ENCODE peak calls at places on chromosomes 4 and X, in four cellular contexts. One of them, this sample, is unnamed.

GRCh38 chr4:170047774-170048354 is 21.7 kb upstream of the MFAP3L start:
- DNase-seq in upper lobe of right lung: no peak
- DNase-seq in brain microvascular endothelial cell: peak
- DNase-seq in fibroblast of pulmonary artery: peak
- DNase-seq in this sample: peak

GRCh38 chr4:15291133-15291532 is 136.7 kb upstream of the C1QTNF7 start:
- DNase-seq in upper lobe of right lung: no peak
- DNase-seq in brain microvascular endothelial cell: no peak
- DNase-seq in fibroblast of pulmonary artery: no peak
- DNase-seq in this sample: no peak

GRCh38 chr4:152860057-152860456 is 76.1 kb upstream of the FHDC1 start:
- DNase-seq in upper lobe of right lung: no peak
- DNase-seq in brain microvascular endothelial cell: no peak
- DNase-seq in fibroblast of pulmonary artery: no peak
- DNase-seq in this sample: no peak

GRCh38 chr4:89757154-89757723 is 79.7 kb downstream of the SNCA start:
- DNase-seq in upper lobe of right lung: no peak
- DNase-seq in brain microvascular endothelial cell: no peak
- DNase-seq in fibroblast of pulmonary artery: no peak
- DNase-seq in this sample: no peak

GRCh38 chr4:41363384-41363981 is 106.8 kb downstream of the UCHL1 start:
- DNase-seq in upper lobe of right lung: no peak
- DNase-seq in brain microvascular endothelial cell: no peak
- DNase-seq in fibroblast of pulmonary artery: peak
- DNase-seq in this sample: peak

GRCh38 chr4:165763640-165764039 is 109.4 kb upstream of the TLL1 start:
- DNase-seq in upper lobe of right lung: no peak
- DNase-seq in brain microvascular endothelial cell: no peak
- DNase-seq in fibroblast of pulmonary artery: no peak
- DNase-seq in this sample: no peak

GRCh38 chr4:152803541-152803940 is 23.8 kb downstream of the ARFIP1 start:
- DNase-seq in upper lobe of right lung: no peak
- DNase-seq in brain microvascular endothelial cell: no peak
- DNase-seq in fibroblast of pulmonary artery: no peak
- DNase-seq in this sample: no peak

GRCh38 chr4:21884615-21885014 is 64.0 kb downstream of the KCNIP4 start:
- DNase-seq in upper lobe of right lung: no peak
- DNase-seq in brain microvascular endothelial cell: no peak
- DNase-seq in fibroblast of pulmonary artery: no peak
- DNase-seq in this sample: no peak

GRCh38 chrX:134670241-134670811 is 12.1 kb upstream of the PLAC1 start:
- DNase-seq in upper lobe of right lung: peak
- DNase-seq in brain microvascular endothelial cell: peak
- DNase-seq in fibroblast of pulmonary artery: peak
- DNase-seq in this sample: peak

GRCh38 chr4:64747919-64748715 is 338.9 kb upstream of the TECRL start:
- DNase-seq in upper lobe of right lung: no peak
- DNase-seq in brain microvascular endothelial cell: no peak
- DNase-seq in fibroblast of pulmonary artery: no peak
- DNase-seq in this sample: no peak

GRCh38 chr4:105061136-105061696 is 85.5 kb upstream of the TET2 start:
- DNase-seq in upper lobe of right lung: no peak
- DNase-seq in brain microvascular endothelial cell: no peak
- DNase-seq in fibroblast of pulmonary artery: peak
- DNase-seq in this sample: peak

GRCh38 chr4:125736057-125736456 is 421.3 kb downstream of the FAT4 start:
- DNase-seq in upper lobe of right lung: no peak
- DNase-seq in brain microvascular endothelial cell: peak
- DNase-seq in fibroblast of pulmonary artery: peak
- DNase-seq in this sample: peak
- TF ChIP-seq CTCF in upper lobe of right lung: no peak
- TF ChIP-seq CTCF in brain microvascular endothelial cell: peak
- TF ChIP-seq CTCF in fibroblast of pulmonary artery: peak
- TF ChIP-seq CTCF in this sample: peak

DNA sequence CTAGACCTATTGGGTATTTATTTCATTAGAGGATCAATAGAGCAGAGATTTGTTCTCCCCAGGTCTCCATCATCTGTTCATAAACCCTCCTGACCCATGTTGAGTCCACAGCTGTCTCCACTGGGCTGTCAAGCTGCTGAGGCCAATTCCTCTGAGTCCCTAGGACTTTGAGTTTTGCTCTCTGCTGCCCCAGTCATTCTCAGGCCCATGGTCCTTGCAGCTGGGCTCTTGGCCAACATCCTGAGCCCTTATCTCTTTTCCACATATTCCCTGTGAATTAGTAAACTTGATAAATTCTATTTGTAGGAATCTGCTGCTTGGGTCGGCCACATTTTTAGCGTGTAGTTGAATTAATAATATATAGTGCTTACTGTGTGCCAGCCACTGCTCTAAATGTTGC is 41.9 kb downstream of the FHL1 start:
- DNase-seq in upper lobe of right lung: no peak
- DNase-seq in brain microvascular endothelial cell: no peak
- DNase-seq in fibroblast of pulmonary artery: no peak
- DNase-seq in this sample: no peak
- TF ChIP-seq CTCF in upper lobe of right lung: no peak
- TF ChIP-seq CTCF in brain microvascular endothelial cell: no peak
- TF ChIP-seq CTCF in fibroblast of pulmonary artery: no peak
- TF ChIP-seq CTCF in this sample: no peak

GRCh38 chr4:140152760-140153418 is 1.1 kb downstream of the MAML3 start:
- DNase-seq in upper lobe of right lung: peak
- DNase-seq in brain microvascular endothelial cell: peak
- DNase-seq in fibroblast of pulmonary artery: peak
- DNase-seq in this sample: no peak

GRCh38 chr4:140154572-140154891 is 548 bp upstream of the MAML3 start:
- DNase-seq in upper lobe of right lung: no peak
- DNase-seq in brain microvascular endothelial cell: no peak
- DNase-seq in fibroblast of pulmonary artery: no peak
- DNase-seq in this sample: no peak

GRCh38 chr4:140153419-140153743 is 603 bp downstream of the MAML3 start:
- DNase-seq in upper lobe of right lung: no peak
- DNase-seq in brain microvascular endothelial cell: no peak
- DNase-seq in fibroblast of pulmonary artery: no peak
- DNase-seq in this sample: no peak

GRCh38 chr4:140152015-140152703 is 1.8 kb downstream of the MAML3 start:
- DNase-seq in upper lobe of right lung: peak
- DNase-seq in brain microvascular endothelial cell: no peak
- DNase-seq in fibroblast of pulmonary artery: no peak
- DNase-seq in this sample: no peak

GRCh38 chr4:140153744-140154571 is at the start of gene MAML3:
- DNase-seq in upper lobe of right lung: peak
- DNase-seq in brain microvascular endothelial cell: peak
- DNase-seq in fibroblast of pulmonary artery: peak
- DNase-seq in this sample: peak
- TF ChIP-seq CTCF in upper lobe of right lung: no peak
- TF ChIP-seq CTCF in brain microvascular endothelial cell: no peak
- TF ChIP-seq CTCF in fibroblast of pulmonary artery: no peak
- TF ChIP-seq CTCF in this sample: no peak

GRCh38 chr4:180150818-180151217 is 2092.4 kb upstream of the TENM3 start:
- DNase-seq in upper lobe of right lung: no peak
- DNase-seq in brain microvascular endothelial cell: no peak
- DNase-seq in fibroblast of pulmonary artery: no peak
- DNase-seq in this sample: no peak
- TF ChIP-seq CTCF in upper lobe of right lung: peak
- TF ChIP-seq CTCF in brain microvascular endothelial cell: peak
- TF ChIP-seq CTCF in fibroblast of pulmonary artery: peak
- TF ChIP-seq CTCF in this sample: peak

This sample was measured in retinal pigment epithelial cell.